ENCODE peak calls at places on chromosomes 6 and 20, in seven cellular contexts. V is hepatocyte, P is right atrium auricular region, R is heart right ventricle, J is AG09309, Z is mammary epithelial cell, F is pancreas. W is an unnamed sample.

GRCh38 chr6:46876126-46876525 is 45.6 kb downstream of the ADGRF5 start:
- DNase-seq in V (no peak), P (no peak), R (peak; percentile 37), J (no peak), Z (peak; percentile 97), F (peak; percentile 30), W (peak; percentile 60)

GRCh38 chr6:1614767-1615650 is 5.3 kb downstream of the FOXC1 start:
- DNase-seq in V (peak; percentile 44), P (no peak), R (no peak), J (no peak), Z (no peak), F (no peak), W (no peak)

GRCh38 chr6:155580904-155581303 is 125.3 kb upstream of the NOX3 start:
- DNase-seq in V (no peak), P (no peak), R (no peak), J (no peak), Z (no peak), F (no peak), W (no peak)

GRCh38 chr20:34213213-34213612 is 28.0 kb upstream of the ASIP start:
- DNase-seq in V (no peak), P (no peak), R (no peak), J (no peak), Z (no peak), F (no peak), W (no peak)

GRCh38 chr20:1207293-1207884 is 4.1 kb downstream of the C20orf202 start:
- DNase-seq in V (no peak), P (no peak), R (no peak), J (no peak), Z (no peak), F (no peak), W (no peak)

GRCh38 chr6:149901444-149902140 is 3.7 kb upstream of the RAET1E start:
- DNase-seq in V (no peak), P (peak; percentile 32), R (no peak), J (no peak), Z (no peak), F (no peak), W (no peak)

GRCh38 chr20:9087531-9088217 is 18.8 kb downstream of the PLCB4 start:
- DNase-seq in V (no peak), P (no peak), R (no peak), J (no peak), Z (no peak), F (no peak), W (no peak)

GRCh38 chr6:71419217-71419953 is 130.8 kb downstream of the OGFRL1 start:
- DNase-seq in V (peak; percentile 20), P (no peak), R (peak; percentile 21), J (no peak), Z (no peak), F (peak; percentile 21), W (no peak)

GRCh38 chr6:32785781-32786533 is 22.6 kb upstream of the HLA-DQB2 start:
- DNase-seq in V (peak; percentile 82), P (no peak), R (peak; percentile 57), J (peak; percentile 10), Z (peak; percentile 57), F (peak; percentile 30), W (peak; percentile 9)

GRCh38 chr6:127129281-127129680 is 10.8 kb downstream of the RSPO3 start:
- DNase-seq in V (no peak), P (no peak), R (no peak), J (no peak), Z (no peak), F (no peak), W (no peak)

GRCh38 chr6:127134136-127134535 is 15.7 kb downstream of the RSPO3 start:
- DNase-seq in V (no peak), P (no peak), R (no peak), J (no peak), Z (no peak), F (no peak), W (no peak)

GRCh38 chr6:127128066-127128465 is 9.6 kb downstream of the RSPO3 start:
- DNase-seq in V (no peak), P (no peak), R (no peak), J (no peak), Z (no peak), F (no peak), W (no peak)

GRCh38 chr6:127131772-127132171 is 13.3 kb downstream of the RSPO3 start:
- DNase-seq in V (no peak), P (no peak), R (no peak), J (no peak), Z (no peak), F (no peak), W (no peak)

DNA sequence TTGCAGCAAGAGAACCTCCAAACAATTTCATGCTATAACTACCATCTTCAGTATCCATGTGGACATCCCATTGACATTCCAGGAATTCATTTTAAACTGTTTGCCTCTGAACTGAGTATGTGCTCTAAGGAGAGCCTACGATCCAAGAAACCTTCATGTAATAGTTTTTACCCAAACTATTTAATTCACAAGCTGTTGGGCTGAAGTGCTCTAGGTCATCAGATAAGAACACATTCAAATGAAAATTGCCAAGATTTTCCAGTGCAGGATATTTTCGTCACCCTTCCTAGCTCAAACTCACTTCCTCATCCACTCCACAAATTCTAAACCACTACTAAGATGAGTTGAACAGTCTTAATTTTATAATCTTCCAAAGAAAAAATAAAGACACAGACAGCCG is 12.8 kb downstream of the RSPO3 start:
- DNase-seq in V (no peak), P (no peak), R (no peak), J (no peak), Z (no peak), F (no peak), W (no peak)
- H3K4me3 ChIP-seq in V (no peak overlapping the region), P (no peak overlapping the region), R (no peak overlapping the region), J (no peak overlapping the region), Z (no peak overlapping the region), F (no peak overlapping the region), W (no peak overlapping the region)

DNA sequence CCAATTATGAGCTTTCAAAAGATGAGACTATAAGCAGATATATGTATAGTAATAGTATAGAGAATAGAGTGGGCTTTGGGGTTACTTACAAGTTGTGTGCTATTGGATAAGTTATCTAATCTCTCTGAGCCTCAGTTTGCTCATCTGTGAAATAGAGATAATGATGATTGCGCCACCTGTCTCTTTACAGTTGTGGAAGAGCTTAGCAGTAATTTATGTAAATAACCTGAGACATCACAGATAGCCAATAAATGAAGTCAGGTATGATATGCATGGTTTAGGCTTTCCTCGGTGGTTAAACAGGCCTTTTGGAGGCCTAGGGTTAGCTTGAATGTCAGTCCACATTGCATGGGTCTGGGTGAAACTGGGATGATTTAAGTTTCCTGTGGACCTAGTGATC is 29.8 kb upstream of the SCUBE3 start:
- DNase-seq in V (no peak), P (no peak), R (no peak), J (no peak), Z (no peak), F (no peak), W (no peak)
- TF ChIP-seq CTCF in V (no peak), P (no peak), R (no peak), J (no peak), Z (no peak), F (no peak), W (no peak)

GRCh38 chr6:137496392-137496767 is 2.2 kb upstream of the OLIG3 start:
- DNase-seq in V (no peak), P (no peak), R (no peak), J (no peak), Z (no peak), F (no peak), W (no peak)
- H3K4me3 ChIP-seq in V (no peak overlapping the region), P (no peak overlapping the region), R (no peak overlapping the region), J (no peak overlapping the region), Z (no peak overlapping the region), F (no peak overlapping the region), W (no peak overlapping the region)

DNA sequence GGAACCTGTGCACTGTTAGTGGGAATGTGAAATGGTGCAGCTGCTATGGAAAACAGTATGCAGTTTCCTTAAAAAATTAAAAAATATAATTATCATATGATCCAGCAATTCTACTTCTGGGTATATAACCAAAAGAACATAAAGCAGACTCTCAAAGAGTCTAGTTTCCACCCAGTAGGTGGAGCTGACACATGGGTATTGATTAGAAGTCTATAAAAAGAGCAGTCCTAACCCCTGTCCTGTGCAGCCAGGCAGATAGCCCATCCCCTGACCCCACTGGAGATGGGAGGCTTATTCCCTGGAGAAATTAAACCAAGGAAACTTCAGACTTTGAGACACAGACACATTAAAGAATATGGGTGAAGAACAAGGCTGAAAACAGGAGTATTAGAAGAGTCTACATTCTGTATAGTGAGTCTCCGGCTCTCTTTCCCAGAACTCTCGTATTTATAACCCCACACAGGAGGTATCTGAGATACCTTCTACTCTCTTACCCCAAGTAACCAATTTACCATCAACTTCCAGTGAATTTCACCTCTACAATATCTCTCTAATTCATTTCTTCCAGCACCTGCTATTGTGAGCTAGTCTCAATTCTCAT is 92.3 kb downstream of the SEL1L2 start:
- DNase-seq in V (no peak), P (no peak), R (no peak), J (no peak), Z (peak; percentile 3), F (no peak), W (no peak)
- TF ChIP-seq CTCF in V (peak; percentile 28), P (no peak), R (peak; percentile 17), J (no peak), Z (peak; percentile 12), F (no peak), W (peak; percentile 20)

DNA sequence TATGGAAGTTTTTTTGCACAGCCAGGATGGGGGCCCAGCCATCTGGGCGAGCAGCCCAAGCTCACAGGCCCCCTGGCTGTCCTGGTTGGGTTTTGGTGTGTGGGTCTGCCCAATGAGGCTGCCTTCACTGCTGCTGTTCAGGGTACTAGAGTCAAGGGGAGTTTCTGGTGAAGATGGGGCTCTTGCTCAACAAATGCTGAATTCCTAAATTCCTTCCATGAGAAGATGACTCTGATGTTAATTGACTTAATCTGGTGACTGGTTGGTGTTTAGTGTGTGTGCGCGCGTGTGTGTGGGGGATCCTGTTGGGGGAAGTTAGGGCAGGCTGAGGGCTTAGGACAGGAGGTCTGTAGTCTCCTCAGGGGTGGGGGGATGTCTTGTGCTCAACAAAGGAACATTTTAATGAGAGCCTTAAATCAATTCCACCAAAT is 1.9 kb downstream of the PTK7 start:
- DNase-seq in V (no peak), P (no peak), R (no peak), J (peak; percentile 67), Z (no peak), F (no peak), W (no peak)
- H3K4me3 ChIP-seq in V (peak overlapping the region; percentile 99), P (no peak overlapping the region), R (no peak overlapping the region), J (peak overlapping the region; percentile 69), Z (peak overlapping the region; percentile 94), F (no peak overlapping the region), W (peak overlapping the region; percentile 87)

GRCh38 chr20:58565461-58566175 is 50.4 kb upstream of the APCDD1L start:
- DNase-seq in V (no peak), P (no peak), R (no peak), J (no peak), Z (no peak), F (no peak), W (no peak)
- TF ChIP-seq CTCF in V (no peak), P (no peak), R (no peak), J (no peak), Z (no peak), F (no peak), W (no peak)

W was measured in retinal pigment epithelial cell.